ENCODE peak calls at places on chromosomes 2 and 18, in four cellular contexts. One of them, this sample, is unnamed. For H3K4me1, the result is how much of the 10 kb centered on the place peaks cover.

GRCh38 chr2:170815311-170815710 is 1.4 kb upstream of the GAD1 start:
- DNase-seq in naive thymus-derived CD4-positive, alpha-beta T cell: no peak
- DNase-seq in body of pancreas: no peak
- DNase-seq in neural progenitor cell: no peak
- DNase-seq in this sample: no peak

GRCh38 chr2:58195668-58196067 is 45.5 kb downstream of the FANCL start:
- DNase-seq in naive thymus-derived CD4-positive, alpha-beta T cell: no peak
- DNase-seq in neural progenitor cell: no peak
- DNase-seq in body of pancreas: no peak
- DNase-seq in this sample: peak

GRCh38 chr18:59218018-59218417 is 1.9 kb upstream of the GRP start:
- DNase-seq in naive thymus-derived CD4-positive, alpha-beta T cell: no peak
- DNase-seq in body of pancreas: no peak
- DNase-seq in neural progenitor cell: peak
- DNase-seq in this sample: no peak

GRCh38 chr2:15634846-15635490 is 43.3 kb downstream of the DDX1 start:
- DNase-seq in neural progenitor cell: no peak
- DNase-seq in body of pancreas: no peak
- DNase-seq in naive thymus-derived CD4-positive, alpha-beta T cell: no peak
- DNase-seq in this sample: peak

GRCh38 chr2:64493788-64494187 is 30.3 kb upstream of the AFTPH start:
- DNase-seq in body of pancreas: no peak
- DNase-seq in neural progenitor cell: no peak
- DNase-seq in naive thymus-derived CD4-positive, alpha-beta T cell: no peak
- DNase-seq in this sample: no peak

GRCh38 chr2:140929866-140930265 is 1201.0 kb downstream of the LRP1B start:
- DNase-seq in naive thymus-derived CD4-positive, alpha-beta T cell: no peak
- DNase-seq in neural progenitor cell: no peak
- DNase-seq in body of pancreas: no peak
- DNase-seq in this sample: no peak

GRCh38 chr2:30769891-30770462 is 37.3 kb downstream of the CAPN13 start:
- DNase-seq in neural progenitor cell: no peak
- DNase-seq in body of pancreas: no peak
- DNase-seq in naive thymus-derived CD4-positive, alpha-beta T cell: no peak
- DNase-seq in this sample: no peak

GRCh38 chr2:216857131-216857550 is 2.7 kb downstream of the TNP1 start:
- DNase-seq in naive thymus-derived CD4-positive, alpha-beta T cell: no peak
- DNase-seq in neural progenitor cell: peak
- DNase-seq in body of pancreas: no peak
- DNase-seq in this sample: peak

GRCh38 chr2:202109737-202110184 is 36.7 kb downstream of the KIAA2012 start:
- DNase-seq in naive thymus-derived CD4-positive, alpha-beta T cell: no peak
- DNase-seq in body of pancreas: peak
- DNase-seq in neural progenitor cell: peak
- DNase-seq in this sample: peak

GRCh38 chr2:60553992-60554648 is 666 bp upstream of the BCL11A start:
- DNase-seq in naive thymus-derived CD4-positive, alpha-beta T cell: no peak
- DNase-seq in body of pancreas: peak
- DNase-seq in neural progenitor cell: peak
- DNase-seq in this sample: no peak

GRCh38 chr2:27407798-27408491 is 1.4 kb downstream of the PPM1G start:
- DNase-seq in naive thymus-derived CD4-positive, alpha-beta T cell: no peak
- DNase-seq in neural progenitor cell: peak
- DNase-seq in body of pancreas: no peak
- DNase-seq in this sample: peak

GRCh38 chr2:139992078-139992477 is 1211.9 kb upstream of the NXPH2 start:
- DNase-seq in neural progenitor cell: peak
- DNase-seq in body of pancreas: no peak
- DNase-seq in naive thymus-derived CD4-positive, alpha-beta T cell: no peak
- DNase-seq in this sample: no peak

GRCh38 chr2:1821530-1821929 is 77.2 kb upstream of the PXDN start:
- DNase-seq in neural progenitor cell: no peak
- DNase-seq in body of pancreas: no peak
- DNase-seq in naive thymus-derived CD4-positive, alpha-beta T cell: no peak
- DNase-seq in this sample: no peak

GRCh38 chr2:44358498-44358897 is 2.8 kb downstream of the PREPL start:
- DNase-seq in body of pancreas: peak
- DNase-seq in neural progenitor cell: no peak
- DNase-seq in naive thymus-derived CD4-positive, alpha-beta T cell: no peak
- DNase-seq in this sample: peak

GRCh38 chr2:234251326-234252271 is 201.1 kb downstream of the SPP2 start:
- DNase-seq in body of pancreas: peak
- DNase-seq in neural progenitor cell: no peak
- DNase-seq in naive thymus-derived CD4-positive, alpha-beta T cell: no peak
- DNase-seq in this sample: peak

GRCh38 chr2:46801731-46802664 is 113.6 kb downstream of the MCFD2 start:
- DNase-seq in naive thymus-derived CD4-positive, alpha-beta T cell: no peak
- DNase-seq in body of pancreas: no peak
- DNase-seq in neural progenitor cell: no peak
- DNase-seq in this sample: no peak

GRCh38 chr2:85239102-85239501 is 88.7 kb downstream of the TGOLN2 start:
- DNase-seq in naive thymus-derived CD4-positive, alpha-beta T cell: no peak
- DNase-seq in body of pancreas: no peak
- DNase-seq in neural progenitor cell: no peak
- DNase-seq in this sample: no peak

GRCh38 chr2:85240055-85240454 is 87.7 kb downstream of the TGOLN2 start:
- DNase-seq in neural progenitor cell: no peak
- DNase-seq in naive thymus-derived CD4-positive, alpha-beta T cell: no peak
- DNase-seq in body of pancreas: no peak
- DNase-seq in this sample: no peak

GRCh38 chr2:85238607-85239006 is 89.2 kb downstream of the TGOLN2 start:
- DNase-seq in naive thymus-derived CD4-positive, alpha-beta T cell: no peak
- DNase-seq in body of pancreas: no peak
- DNase-seq in neural progenitor cell: no peak
- DNase-seq in this sample: no peak

GRCh38 chr2:85236107-85236506 is 91.7 kb downstream of the TGOLN2 start:
- DNase-seq in body of pancreas: no peak
- DNase-seq in naive thymus-derived CD4-positive, alpha-beta T cell: no peak
- DNase-seq in neural progenitor cell: no peak
- DNase-seq in this sample: no peak

GRCh38 chr2:85237849-85238570 is 89.8 kb downstream of the TGOLN2 start:
- DNase-seq in neural progenitor cell: peak
- DNase-seq in naive thymus-derived CD4-positive, alpha-beta T cell: no peak
- DNase-seq in body of pancreas: peak
- DNase-seq in this sample: no peak
- H3K4me1 ChIP-seq in neural progenitor cell: half or more
- H3K4me1 ChIP-seq in naive thymus-derived CD4-positive, alpha-beta T cell: under half
- H3K4me1 ChIP-seq in body of pancreas: under half
- H3K4me1 ChIP-seq in this sample: under half

DNA sequence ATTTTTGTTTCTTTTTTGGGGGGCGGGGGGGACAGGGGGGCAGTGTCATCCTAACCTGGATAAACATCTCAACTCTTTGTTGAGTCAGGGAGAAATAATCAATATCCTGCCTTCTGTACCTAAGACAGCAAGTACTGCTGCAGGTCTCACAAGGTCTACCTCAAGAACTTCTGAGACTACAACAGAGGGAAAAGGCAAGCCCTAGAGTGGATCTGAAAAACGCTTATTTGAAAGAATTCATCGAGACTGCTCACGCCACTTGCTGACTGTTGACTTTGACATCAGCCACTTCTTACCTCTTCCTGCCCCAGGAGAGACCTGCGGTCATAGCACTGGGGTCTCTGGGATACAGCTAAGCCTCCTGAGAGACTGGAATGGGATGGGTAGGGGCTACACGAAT is 8.4 kb downstream of the HDLBP start:
- DNase-seq in body of pancreas: no peak
- DNase-seq in neural progenitor cell: no peak
- DNase-seq in naive thymus-derived CD4-positive, alpha-beta T cell: no peak
- DNase-seq in this sample: no peak
- H3K4me1 ChIP-seq in body of pancreas: half or more
- H3K4me1 ChIP-seq in neural progenitor cell: under half
- H3K4me1 ChIP-seq in naive thymus-derived CD4-positive, alpha-beta T cell: under half
- H3K4me1 ChIP-seq in this sample: under half

GRCh38 chr2:173963817-173964564 is 1.2 kb downstream of the SP3 start:
- DNase-seq in neural progenitor cell: peak
- DNase-seq in naive thymus-derived CD4-positive, alpha-beta T cell: peak
- DNase-seq in body of pancreas: peak
- DNase-seq in this sample: peak

GRCh38 chr2:173963323-173963816 is 1.8 kb downstream of the SP3 start:
- DNase-seq in body of pancreas: no peak
- DNase-seq in naive thymus-derived CD4-positive, alpha-beta T cell: peak
- DNase-seq in neural progenitor cell: no peak
- DNase-seq in this sample: peak

GRCh38 chr2:173962036-173962435 is 3.1 kb downstream of the SP3 start:
- DNase-seq in body of pancreas: no peak
- DNase-seq in naive thymus-derived CD4-positive, alpha-beta T cell: no peak
- DNase-seq in neural progenitor cell: no peak
- DNase-seq in this sample: peak

GRCh38 chr2:173961346-173961705 is 3.8 kb downstream of the SP3 start:
- DNase-seq in neural progenitor cell: no peak
- DNase-seq in body of pancreas: no peak
- DNase-seq in naive thymus-derived CD4-positive, alpha-beta T cell: no peak
- DNase-seq in this sample: peak

GRCh38 chr2:173962583-173963110 is 2.5 kb downstream of the SP3 start:
- DNase-seq in body of pancreas: no peak
- DNase-seq in neural progenitor cell: no peak
- DNase-seq in naive thymus-derived CD4-positive, alpha-beta T cell: no peak
- DNase-seq in this sample: no peak
- H3K4me1 ChIP-seq in body of pancreas: half or more
- H3K4me1 ChIP-seq in neural progenitor cell: under half
- H3K4me1 ChIP-seq in naive thymus-derived CD4-positive, alpha-beta T cell: under half
- H3K4me1 ChIP-seq in this sample: under half

GRCh38 chr2:181782630-181783029 is 102.3 kb upstream of the NEUROD1 start:
- DNase-seq in neural progenitor cell: no peak
- DNase-seq in naive thymus-derived CD4-positive, alpha-beta T cell: no peak
- DNase-seq in body of pancreas: no peak
- DNase-seq in this sample: no peak
- H3K4me1 ChIP-seq in neural progenitor cell: under half
- H3K4me1 ChIP-seq in naive thymus-derived CD4-positive, alpha-beta T cell: under half
- H3K4me1 ChIP-seq in body of pancreas: half or more
- H3K4me1 ChIP-seq in this sample: under half

DNA sequence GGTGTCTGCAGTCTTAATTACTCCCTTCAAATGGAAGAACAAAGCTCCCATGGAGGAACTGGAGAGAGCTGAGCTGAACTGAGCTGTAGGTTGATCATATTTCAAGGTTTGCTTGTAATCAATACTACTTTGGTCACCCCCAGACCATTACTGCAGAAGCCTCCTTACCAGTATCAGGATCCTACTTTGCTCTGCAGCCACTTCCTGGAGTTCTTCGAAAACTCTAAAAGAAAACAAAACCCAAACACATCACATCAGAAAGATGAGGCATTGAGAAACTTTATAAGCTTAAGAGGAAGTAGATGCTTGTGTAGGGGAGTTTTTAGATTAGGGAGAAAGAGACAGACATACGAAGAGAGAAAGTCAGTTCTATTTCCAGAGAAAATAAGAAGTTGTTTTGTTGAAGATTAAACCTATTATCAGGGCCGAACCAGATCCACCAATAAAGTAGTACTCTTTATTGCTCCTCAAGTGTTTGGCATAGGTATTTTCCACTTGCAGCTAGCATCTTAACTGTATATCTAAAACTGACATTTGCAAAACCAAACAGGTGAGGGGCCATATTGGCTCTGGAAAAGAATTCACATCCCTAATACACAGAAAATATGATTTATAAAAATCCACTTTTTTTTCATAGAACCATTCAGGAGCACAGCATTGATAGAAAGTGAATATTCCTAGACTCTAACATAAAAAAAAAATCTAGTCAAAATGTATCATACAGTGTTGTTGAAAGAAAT is 166.9 kb upstream of the KLF7 start:
- DNase-seq in neural progenitor cell: no peak
- DNase-seq in body of pancreas: no peak
- DNase-seq in naive thymus-derived CD4-positive, alpha-beta T cell: no peak
- DNase-seq in this sample: no peak
- H3K4me1 ChIP-seq in neural progenitor cell: under half
- H3K4me1 ChIP-seq in body of pancreas: under half
- H3K4me1 ChIP-seq in naive thymus-derived CD4-positive, alpha-beta T cell: under half
- H3K4me1 ChIP-seq in this sample: under half

GRCh38 chr2:85794491-85795121 is 40.8 kb downstream of the ATOH8 start:
- DNase-seq in naive thymus-derived CD4-positive, alpha-beta T cell: no peak
- DNase-seq in neural progenitor cell: no peak
- DNase-seq in body of pancreas: peak
- DNase-seq in this sample: no peak

GRCh38 chr2:85796046-85796548 is 42.3 kb downstream of the ATOH8 start:
- DNase-seq in body of pancreas: no peak
- DNase-seq in naive thymus-derived CD4-positive, alpha-beta T cell: no peak
- DNase-seq in neural progenitor cell: no peak
- DNase-seq in this sample: peak

GRCh38 chr2:85794038-85794441 is 40.2 kb downstream of the ATOH8 start:
- DNase-seq in neural progenitor cell: no peak
- DNase-seq in body of pancreas: no peak
- DNase-seq in naive thymus-derived CD4-positive, alpha-beta T cell: no peak
- DNase-seq in this sample: no peak

GRCh38 chr2:85796549-85797262 is 42.9 kb downstream of the ATOH8 start:
- DNase-seq in body of pancreas: no peak
- DNase-seq in naive thymus-derived CD4-positive, alpha-beta T cell: no peak
- DNase-seq in neural progenitor cell: peak
- DNase-seq in this sample: no peak

GRCh38 chr2:85795331-85796045 is 41.7 kb downstream of the ATOH8 start:
- DNase-seq in naive thymus-derived CD4-positive, alpha-beta T cell: no peak
- DNase-seq in neural progenitor cell: no peak
- DNase-seq in body of pancreas: no peak
- DNase-seq in this sample: no peak
- H3K4me1 ChIP-seq in naive thymus-derived CD4-positive, alpha-beta T cell: under half
- H3K4me1 ChIP-seq in neural progenitor cell: under half
- H3K4me1 ChIP-seq in body of pancreas: under half
- H3K4me1 ChIP-seq in this sample: under half

DNA sequence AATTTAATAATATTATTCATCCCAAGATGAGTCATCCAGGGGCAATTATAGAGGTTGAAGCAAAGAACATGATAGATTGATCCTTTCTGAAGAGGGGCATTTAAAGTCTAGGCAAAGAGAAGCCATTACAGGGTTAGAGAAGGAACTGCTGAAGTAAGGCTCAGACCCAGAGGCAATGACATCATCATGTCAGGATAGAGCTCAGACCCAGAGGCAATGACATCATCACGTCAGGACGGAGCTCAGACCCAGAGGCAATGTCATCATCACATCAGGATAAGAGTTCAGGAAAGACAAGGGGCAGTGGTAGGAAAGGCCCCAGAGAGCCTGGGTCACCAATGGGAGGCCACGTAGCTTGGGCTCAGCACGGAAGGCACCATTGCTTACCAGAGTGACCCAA is 183.9 kb downstream of the TMEM18 start:
- DNase-seq in naive thymus-derived CD4-positive, alpha-beta T cell: no peak
- DNase-seq in body of pancreas: no peak
- DNase-seq in neural progenitor cell: no peak
- DNase-seq in this sample: no peak
- H3K4me1 ChIP-seq in naive thymus-derived CD4-positive, alpha-beta T cell: under half
- H3K4me1 ChIP-seq in body of pancreas: under half
- H3K4me1 ChIP-seq in neural progenitor cell: under half
- H3K4me1 ChIP-seq in this sample: under half

This sample was measured in fibroblast of lung.